ENCODE peak calls at places on chromosomes 6 and 20, in four cellular contexts. L is aorta, H is neural progenitor cell, U is mesendoderm. Y is an unnamed sample.
A peak's percentile ranks its signal among the peaks of the same experiment; 100 is the strongest.

GRCh38 chr6:44058617-44059358 is 68.5 kb downstream of the MRPL14 start:
- DNase-seq in U (peak; percentile 94), L (peak; percentile 95), H (no peak), Y (no peak)

GRCh38 chr6:83193747-83194582 is 808 bp downstream of the RWDD2A start:
- DNase-seq in U (peak; percentile 77), L (peak; percentile 69), H (peak; percentile 87), Y (peak; percentile 48)

GRCh38 chr20:54176610-54177009 is 2.8 kb upstream of the CYP24A1 start:
- DNase-seq in U (peak; percentile 31), L (no peak), H (no peak), Y (no peak)

GRCh38 chr6:146097586-146097985 is 68.7 kb downstream of the GRM1 start:
- DNase-seq in U (no peak), L (no peak), H (no peak), Y (no peak)

GRCh38 chr6:6968357-6968730 is 139.4 kb upstream of the RREB1 start:
- DNase-seq in H (no peak), L (no peak), U (no peak), Y (no peak)

GRCh38 chr6:104483225-104483834 is 376.4 kb downstream of the HACE1 start:
- DNase-seq in L (no peak), U (peak; percentile 26), H (no peak), Y (peak; percentile 51)

GRCh38 chr6:113103618-113104390 is 753.3 kb upstream of the MARCKS start:
- DNase-seq in H (no peak), U (no peak), L (no peak), Y (peak; percentile 48)

GRCh38 chr20:3245156-3245555 is 6.2 kb upstream of the SLC4A11 start:
- DNase-seq in H (no peak), L (no peak), U (no peak), Y (no peak)

GRCh38 chr6:29547573-29547972 is 12.0 kb downstream of the UBD start:
- DNase-seq in U (peak; percentile 61), H (no peak), L (no peak), Y (peak; percentile 32)

GRCh38 chr6:166019214-166019613 is 148.4 kb downstream of the TBXT start:
- DNase-seq in H (no peak), U (no peak), L (no peak), Y (no peak)

GRCh38 chr6:38176797-38177751 is 357.5 kb downstream of the ZFAND3 start:
- DNase-seq in U (peak; percentile 76), H (peak; percentile 56), L (no peak), Y (peak; percentile 18)

GRCh38 chr6:146550911-146551310 is 7.3 kb downstream of the RAB32 start:
- DNase-seq in L (no peak), H (no peak), U (no peak), Y (no peak)

GRCh38 chr6:170124836-170125235 is 166.0 kb downstream of the DLL1 start:
- DNase-seq in L (no peak), U (peak; percentile 14), H (no peak), Y (no peak)

GRCh38 chr6:53440331-53440730 is 91.6 kb upstream of the ELOVL5 start:
- DNase-seq in L (no peak), U (peak; percentile 7), H (no peak), Y (no peak)

GRCh38 chr20:14622796-14623195 is 285.4 kb upstream of the FLRT3 start:
- DNase-seq in L (no peak), U (peak; percentile 88), H (no peak), Y (no peak)

GRCh38 chr20:38222231-38222922 is 38.2 kb downstream of the KIAA1755 start:
- DNase-seq in H (peak; percentile 83), L (peak; percentile 73), U (peak; percentile 81), Y (peak; percentile 75)

GRCh38 chr20:63977392-63978276 is 1.8 kb downstream of the SAMD10 start:
- DNase-seq in L (peak; percentile 48), H (no peak), U (no peak), Y (no peak)

GRCh38 chr6:111662192-111662793 is 56.6 kb upstream of the TRAF3IP2 start:
- DNase-seq in H (no peak), L (no peak), U (no peak), Y (no peak)

GRCh38 chr6:33314515-33314942 is 651 bp upstream of the TAPBP start:
- DNase-seq in U (peak; percentile 93), L (peak; percentile 81), H (peak; percentile 62), Y (peak; percentile 80)

GRCh38 chr20:16476032-16476431 is 97.2 kb downstream of the KIF16B start:
- DNase-seq in H (peak; percentile 50), L (no peak), U (peak; percentile 58), Y (peak; percentile 48)

GRCh38 chr6:35468181-35468979 is at the start of gene RPL10A:
- DNase-seq in H (peak; percentile 98), U (peak; percentile 98), L (peak; percentile 97), Y (peak; percentile 97)

GRCh38 chr6:35468980-35469710 is 944 bp downstream of the RPL10A start:
- DNase-seq in L (no peak), U (no peak), H (no peak), Y (no peak)

GRCh38 chr6:35469711-35470662 is 1.8 kb downstream of the RPL10A start:
- DNase-seq in U (peak; percentile 45), L (no peak), H (no peak), Y (no peak)

GRCh38 chr6:35471836-35472345 is 3.7 kb downstream of the RPL10A start:
- DNase-seq in U (no peak), H (no peak), L (no peak), Y (no peak)

DNA sequence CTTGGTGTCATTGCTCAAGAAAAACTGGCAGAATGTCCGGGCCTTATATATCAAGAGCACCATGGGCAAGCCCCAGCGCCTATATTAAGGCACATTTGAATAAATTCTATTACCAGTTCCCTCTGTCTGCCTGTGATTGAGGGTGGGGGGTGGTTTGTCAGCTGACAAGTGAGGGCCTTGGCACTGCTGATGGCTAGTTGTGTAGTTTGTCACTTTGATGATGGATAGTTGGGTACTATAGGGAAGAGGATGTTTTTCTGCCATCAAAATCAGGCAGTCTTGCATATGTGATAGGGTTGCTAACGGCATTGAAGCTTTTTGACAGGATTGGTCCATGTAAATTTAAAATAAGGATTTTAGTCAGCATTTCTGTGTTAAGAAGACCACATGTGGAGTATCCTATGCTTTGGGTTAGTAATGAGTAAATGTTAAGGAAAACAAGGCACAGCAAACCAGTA is 2.5 kb downstream of the RPL10A start:
- DNase-seq in L (no peak), U (no peak), H (no peak), Y (no peak)
- H3K4me3 ChIP-seq in L (no peak overlapping the region), U (peak overlapping the region; percentile 47), H (peak overlapping the region; percentile 81), Y (peak overlapping the region; percentile 99)

GRCh38 chr6:149501201-149501600 is 16.4 kb upstream of the ZC3H12D start:
- DNase-seq in H (no peak), L (no peak), U (no peak), Y (no peak)
- H3K4me1 ChIP-seq in H (no peaks in the 10 kb centered on the region), L (no peaks in the 10 kb centered on the region), U (no peaks in the 10 kb centered on the region), Y (peaks cover 3% of the 10 kb centered on the region)

GRCh38 chr6:13380761-13381160 is 52.4 kb upstream of the TBC1D7 start:
- DNase-seq in U (no peak), L (no peak), H (no peak), Y (no peak)
- H3K4me3 ChIP-seq in U (no peak overlapping the region), L (no peak overlapping the region), H (no peak overlapping the region), Y (no peak overlapping the region)

DNA sequence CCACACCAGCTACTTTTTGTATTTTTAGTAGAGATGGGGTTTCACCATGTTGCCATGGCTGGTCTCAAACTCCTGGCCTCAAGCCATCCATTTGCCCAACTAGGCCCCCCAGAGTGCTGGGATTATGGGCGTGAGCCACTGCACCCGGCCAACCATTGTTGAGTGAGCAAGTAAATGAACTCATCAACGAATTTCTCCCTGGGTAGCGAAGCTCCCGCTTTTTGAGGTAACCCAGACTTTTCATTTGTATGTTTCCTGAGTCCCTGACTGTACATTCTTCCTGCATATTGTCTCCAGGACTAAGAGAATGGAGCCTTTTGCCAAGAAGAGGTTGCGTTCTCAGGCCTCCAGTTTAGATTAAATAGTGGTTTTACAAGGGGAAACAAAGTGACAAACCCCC is 36.4 kb downstream of the RIPOR3 start:
- DNase-seq in U (no peak), H (no peak), L (no peak), Y (peak; percentile 67)
- H3K4me1 ChIP-seq in U (no peaks in the 10 kb centered on the region), H (peaks cover 12% of the 10 kb centered on the region), L (no peaks in the 10 kb centered on the region), Y (peaks cover 16% of the 10 kb centered on the region)

DNA sequence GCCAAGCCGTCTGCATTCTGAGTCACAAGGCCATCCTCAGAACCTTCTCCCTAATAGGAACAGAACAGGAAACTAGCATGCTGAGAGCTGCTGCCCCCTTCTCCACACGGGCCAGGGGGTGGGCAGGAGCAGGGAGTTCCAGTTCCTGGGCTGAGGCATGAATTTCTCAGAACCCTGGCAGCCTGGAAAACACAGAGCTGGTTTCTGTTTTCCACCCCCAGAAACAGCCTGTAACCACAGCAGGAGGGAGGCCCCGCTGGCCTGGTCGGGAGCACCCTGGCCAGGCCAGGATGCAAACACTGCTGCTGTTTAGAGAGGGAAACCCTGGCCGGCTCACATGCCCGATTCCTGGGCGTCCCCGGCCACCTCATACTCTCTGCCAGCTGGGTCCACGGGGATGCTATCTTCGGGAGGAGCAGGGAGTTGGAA is 130.2 kb downstream of the NFATC2 start:
- DNase-seq in L (peak; percentile 69), U (no peak), H (no peak), Y (peak; percentile 54)
- H3K4me3 ChIP-seq in L (no peak overlapping the region), U (no peak overlapping the region), H (no peak overlapping the region), Y (no peak overlapping the region)

DNA sequence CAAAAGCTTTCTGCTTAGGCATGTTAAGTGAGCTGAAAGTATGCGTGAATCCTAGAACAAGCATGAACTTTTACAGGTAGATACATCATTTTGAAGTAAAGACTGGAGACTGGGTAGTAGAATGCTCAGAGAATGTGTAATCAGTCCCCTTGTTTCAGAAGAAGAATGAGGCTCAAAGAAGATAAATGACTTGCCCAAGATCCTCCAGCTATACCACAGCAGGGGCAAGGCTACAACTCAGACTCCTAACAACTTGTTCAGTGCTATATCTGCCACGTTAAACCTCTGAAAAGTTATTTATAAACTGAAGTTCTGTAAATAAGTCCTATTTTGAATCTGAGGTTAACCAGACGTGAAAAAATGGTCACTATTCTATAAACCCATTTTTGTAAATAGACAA is 2.9 kb downstream of the RIPOR2 start:
- DNase-seq in H (no peak), L (no peak), U (no peak), Y (no peak)
- H3K4me1 ChIP-seq in H (peaks cover 28% of the 10 kb centered on the region), L (peaks cover 4% of the 10 kb centered on the region), U (peaks cover 3% of the 10 kb centered on the region), Y (no peaks in the 10 kb centered on the region)